ENCODE peak calls at places on chromosome 3, in seven cellular contexts. R, B, Q, K, U, N and E are unnamed samples.

GRCh38 chr3:147407107-147407494 is 758 bp upstream of the ZIC4 start:
- DNase-seq in R (no peak), B (no peak), Q (peak; percentile 67), K (no peak), U (no peak), N (no peak), E (no peak)

GRCh38 chr3:179949428-179949827 is 87.3 kb downstream of the PEX5L start:
- DNase-seq in R (no peak), B (no peak), Q (no peak), K (no peak), U (no peak), N (peak; percentile 89), E (no peak)

GRCh38 chr3:159280792-159281191 is 478.9 kb downstream of the MFSD1 start:
- DNase-seq in R (no peak), B (no peak), Q (no peak), K (no peak), U (no peak), N (no peak), E (no peak)

GRCh38 chr3:176920806-176921205 is 276.5 kb downstream of the TBL1XR1 start:
- DNase-seq in R (no peak), B (no peak), Q (no peak), K (no peak), U (no peak), N (no peak), E (no peak)

GRCh38 chr3:73179601-73180000 is 118.1 kb downstream of the EBLN2 start:
- DNase-seq in R (no peak), B (no peak), Q (no peak), K (no peak), U (no peak), N (no peak), E (no peak)

GRCh38 chr3:56303508-56303907 is 164.8 kb downstream of the ERC2 start:
- DNase-seq in R (no peak), B (peak; percentile 91), Q (peak; percentile 76), K (peak; percentile 51), U (peak; percentile 53), N (peak; percentile 45), E (peak; percentile 79)

GRCh38 chr3:187490366-187490765 is 122.2 kb downstream of the RTP4 start:
- DNase-seq in R (no peak), B (no peak), Q (no peak), K (no peak), U (no peak), N (no peak), E (no peak)

GRCh38 chr3:126054870-126055269 is 29.1 kb downstream of the SLC41A3 start:
- DNase-seq in R (no peak), B (no peak), Q (no peak), K (no peak), U (no peak), N (no peak), E (no peak)

GRCh38 chr3:31692714-31693113 is 160.0 kb downstream of the STT3B start:
- DNase-seq in R (no peak), B (no peak), Q (no peak), K (no peak), U (no peak), N (no peak), E (no peak)

GRCh38 chr3:66381621-66382020 is 119.2 kb downstream of the LRIG1 start:
- DNase-seq in R (no peak), B (no peak), Q (no peak), K (no peak), U (no peak), N (no peak), E (no peak)

GRCh38 chr3:177703788-177704187 is 506.5 kb upstream of the TBL1XR1 start:
- DNase-seq in R (no peak), B (no peak), Q (no peak), K (no peak), U (peak; percentile 9), N (no peak), E (no peak)

GRCh38 chr3:65678480-65678879 is 360.2 kb downstream of the MAGI1 start:
- DNase-seq in R (no peak), B (no peak), Q (no peak), K (no peak), U (no peak), N (no peak), E (no peak)

GRCh38 chr3:138674131-138674530 is 65.6 kb downstream of the FAIM start:
- DNase-seq in R (no peak), B (no peak), Q (no peak), K (no peak), U (no peak), N (no peak), E (no peak)

GRCh38 chr3:73621388-73621787 is 3.4 kb downstream of the PDZRN3 start:
- DNase-seq in R (no peak), B (no peak), Q (no peak), K (no peak), U (no peak), N (no peak), E (no peak)

GRCh38 chr3:126013742-126014141 is 44.8 kb downstream of the ROPN1B start:
- DNase-seq in R (no peak), B (no peak), Q (no peak), K (no peak), U (no peak), N (peak; percentile 82), E (no peak)

GRCh38 chr3:177624523-177625495 is 427.5 kb upstream of the TBL1XR1 start:
- DNase-seq in R (no peak), B (no peak), Q (no peak), K (no peak), U (no peak), N (no peak), E (no peak)

GRCh38 chr3:149004622-149005021 is 13.3 kb downstream of the GYG1 start:
- DNase-seq in R (no peak), B (no peak), Q (no peak), K (no peak), U (peak; percentile 60), N (no peak), E (no peak)